ENCODE peak calls at places on chromosomes 2 and 18, in nine cellular contexts. G is MM.1S, U is heart right ventricle, F is tibial nerve, Y is brain microvascular endothelial cell, K is breast epithelium, T is right cardiac atrium, P is RWPE1, Q is SJCRH30. W is an unnamed sample.

GRCh38 chr2:80499095-80499494 is 194.5 kb upstream of the LRRTM1 start:
- DNase-seq in G (peak), U (peak), F (peak), Y (peak), K (no peak), T (peak), P (peak), Q (peak), W (peak)

GRCh38 chr2:47016172-47016913 is 100.7 kb upstream of the MCFD2 start:
- DNase-seq in G (peak), U (no peak), F (no peak), Y (peak), K (no peak), T (peak), P (peak), Q (peak), W (peak)

GRCh38 chr2:121502246-121502645 is 28.4 kb upstream of the RNU4ATAC start:
- DNase-seq in G (no peak), U (no peak), F (no peak), Y (peak), K (no peak), T (no peak), P (peak), Q (no peak), W (no peak)

GRCh38 chr2:236642125-236642524 is 72.5 kb downstream of the ACKR3 start:
- DNase-seq in G (no peak), U (no peak), F (peak), Y (no peak), K (no peak), T (peak), P (no peak), Q (no peak), W (no peak)

GRCh38 chr2:21427606-21428005 is 303.8 kb downstream of the TDRD15 start:
- DNase-seq in G (no peak), U (no peak), F (no peak), Y (no peak), K (no peak), T (no peak), P (no peak), Q (no peak), W (no peak)

GRCh38 chr2:36477744-36478143 is 120.2 kb downstream of the FEZ2 start:
- DNase-seq in G (no peak), U (no peak), F (no peak), Y (no peak), K (no peak), T (no peak), P (no peak), Q (no peak), W (no peak)

GRCh38 chr2:98463551-98463971 is 18.9 kb downstream of the INPP4A start:
- DNase-seq in G (peak), U (no peak), F (no peak), Y (no peak), K (no peak), T (no peak), P (no peak), Q (no peak), W (no peak)

GRCh38 chr2:204108301-204108700 is 171.7 kb downstream of the ICOS start:
- DNase-seq in G (peak), U (peak), F (peak), Y (peak), K (no peak), T (peak), P (peak), Q (peak), W (no peak)

GRCh38 chr18:77115461-77115907 is 17.1 kb downstream of the MBP start:
- DNase-seq in G (no peak), U (no peak), F (no peak), Y (no peak), K (peak), T (peak), P (no peak), Q (no peak), W (no peak)

GRCh38 chr2:240746671-240747070 is 55.0 kb downstream of the AQP12A start:
- DNase-seq in G (no peak), U (no peak), F (no peak), Y (no peak), K (no peak), T (no peak), P (no peak), Q (no peak), W (no peak)

GRCh38 chr2:102030855-102031527 is 39.2 kb downstream of the IL1R2 start:
- DNase-seq in G (no peak), U (no peak), F (no peak), Y (no peak), K (no peak), T (no peak), P (no peak), Q (no peak), W (no peak)

GRCh38 chr2:204365778-204366177 is 179.5 kb upstream of the PARD3B start:
- DNase-seq in G (no peak), U (no peak), F (no peak), Y (no peak), K (no peak), T (no peak), P (no peak), Q (peak), W (no peak)

GRCh38 chr2:207121784-207122183 is 44.0 kb downstream of the KLF7 start:
- DNase-seq in G (no peak), U (no peak), F (no peak), Y (peak), K (no peak), T (peak), P (peak), Q (peak), W (no peak)

DNA sequence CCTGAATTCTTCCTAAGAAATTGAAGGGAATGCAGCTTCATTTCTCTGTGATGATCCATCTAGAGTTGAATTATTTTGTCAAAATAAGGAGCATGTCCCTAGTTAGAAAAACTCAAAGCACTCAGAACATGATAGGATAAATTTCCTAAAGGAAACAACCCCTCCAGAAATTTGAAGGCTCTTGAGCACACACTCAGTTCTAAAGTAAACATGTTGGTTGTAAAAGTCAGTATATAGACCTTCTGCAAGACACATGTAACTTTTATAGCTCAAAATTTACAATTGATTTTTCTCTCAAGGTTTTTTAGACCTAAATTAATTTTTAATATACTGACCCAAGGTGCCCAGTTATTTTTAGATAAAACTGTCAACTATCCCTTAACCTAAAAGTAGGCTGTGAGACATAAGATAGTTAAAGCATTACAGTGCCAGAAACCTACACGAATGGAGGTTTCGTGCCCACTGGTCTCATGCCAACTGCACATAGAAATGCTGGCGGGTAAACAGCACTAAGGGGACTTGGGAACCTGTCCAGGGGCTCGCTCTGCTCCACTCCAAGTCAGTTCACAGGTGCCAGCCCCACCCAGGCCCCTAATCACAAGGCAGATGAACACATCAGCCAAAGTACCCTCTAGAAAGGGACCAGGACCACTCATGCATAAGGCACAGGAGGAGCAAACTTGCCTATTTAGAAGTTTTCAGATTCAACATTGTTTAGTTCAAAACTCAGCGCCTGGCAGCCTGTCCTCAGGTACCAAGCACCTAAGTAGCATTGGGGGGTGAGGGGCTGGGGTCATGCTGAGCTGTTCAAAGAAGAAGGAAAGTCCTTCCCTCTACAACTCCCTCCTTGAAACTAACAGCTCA is 106.5 kb downstream of the SMC6 start:
- DNase-seq in G (no peak), U (no peak), F (no peak), Y (no peak), K (no peak), T (peak), P (no peak), Q (no peak), W (peak)
- H3K27ac ChIP-seq in G (no peak), U (no peak), F (no peak), Y (no peak), K (no peak), T (peak), P (no peak), Q (no peak), W (no peak)

DNA sequence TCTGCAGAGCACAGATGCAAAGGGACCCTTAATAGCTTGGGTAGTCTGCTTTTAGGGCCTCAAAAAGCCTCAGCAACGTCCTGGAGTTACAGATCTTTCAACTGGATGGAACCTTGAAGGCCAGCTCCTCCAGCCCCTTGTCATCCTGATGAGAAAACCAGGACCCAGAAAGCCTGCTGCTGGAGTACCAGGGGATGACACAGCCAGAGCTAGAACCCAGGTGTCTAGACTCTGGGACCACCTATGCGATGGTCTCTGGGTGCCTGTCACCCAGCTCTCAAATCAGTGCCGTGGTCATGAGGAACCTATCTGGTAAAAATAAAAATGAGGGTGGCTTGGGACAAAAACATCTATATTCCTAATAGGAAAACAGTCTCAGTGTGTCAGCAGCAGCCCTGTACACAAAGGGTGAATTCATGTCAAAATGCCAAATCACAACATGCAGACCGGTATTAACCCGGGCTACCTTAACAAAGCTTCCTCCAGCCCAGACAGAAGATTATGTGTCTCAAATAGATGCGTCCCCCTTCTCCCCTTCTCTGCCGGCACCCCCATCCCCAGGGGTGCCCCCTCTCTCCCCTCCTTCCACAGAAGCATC is 28.5 kb downstream of the SMAD7 start:
- DNase-seq in G (no peak), U (no peak), F (no peak), Y (no peak), K (no peak), T (no peak), P (no peak), Q (no peak), W (no peak)
- H3K27ac ChIP-seq in G (peak), U (peak), F (peak), Y (peak), K (peak), T (peak), P (peak), Q (peak), W (peak)

DNA sequence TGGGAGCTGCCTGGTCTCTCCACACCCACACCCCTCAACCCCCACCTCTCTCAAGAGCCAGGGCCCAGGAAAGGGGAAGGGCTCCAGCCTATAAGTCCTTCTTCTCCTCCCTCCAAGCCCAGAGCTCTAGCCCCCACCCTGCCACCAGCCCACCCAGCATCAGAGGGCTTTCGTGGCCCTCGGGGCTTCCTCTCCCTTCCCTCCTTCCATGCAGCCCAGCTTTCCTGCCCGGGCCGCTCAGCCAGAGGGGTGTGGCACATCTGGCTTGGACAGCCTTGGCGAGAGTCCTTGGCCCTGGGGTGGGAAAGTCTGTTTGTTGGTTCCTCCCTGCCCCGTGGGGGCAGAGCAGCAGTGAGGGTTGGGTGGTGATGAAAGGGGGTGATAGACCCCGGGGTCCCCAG is 7.1 kb downstream of the TNS1 start:
- DNase-seq in G (no peak), U (peak), F (peak), Y (no peak), K (no peak), T (peak), P (peak), Q (no peak), W (no peak)
- H3K27ac ChIP-seq in G (no peak), U (peak), F (peak), Y (no peak), K (peak), T (peak), P (peak), Q (no peak), W (no peak)

GRCh38 chr18:57143265-57143664 is 3.6 kb upstream of the BOD1L2 start:
- DNase-seq in G (no peak), U (no peak), F (no peak), Y (no peak), K (no peak), T (no peak), P (no peak), Q (no peak), W (no peak)
- H3K27ac ChIP-seq in G (no peak), U (no peak), F (no peak), Y (no peak), K (no peak), T (no peak), P (no peak), Q (no peak), W (no peak)

GRCh38 chr18:51194604-51195003 is 2.9 kb downstream of the MEX3C start:
- DNase-seq in G (peak), U (no peak), F (no peak), Y (no peak), K (no peak), T (no peak), P (no peak), Q (peak), W (no peak)

GRCh38 chr18:51191139-51191717 is 6.3 kb downstream of the MEX3C start:
- DNase-seq in G (peak), U (no peak), F (no peak), Y (no peak), K (no peak), T (no peak), P (no peak), Q (no peak), W (no peak)

GRCh38 chr18:51193621-51194287 is 3.7 kb downstream of the MEX3C start:
- DNase-seq in G (no peak), U (no peak), F (no peak), Y (no peak), K (no peak), T (no peak), P (no peak), Q (no peak), W (no peak)

GRCh38 chr18:51190000-51190399 is 7.5 kb downstream of the MEX3C start:
- DNase-seq in G (no peak), U (no peak), F (no peak), Y (no peak), K (no peak), T (no peak), P (no peak), Q (no peak), W (no peak)

DNA sequence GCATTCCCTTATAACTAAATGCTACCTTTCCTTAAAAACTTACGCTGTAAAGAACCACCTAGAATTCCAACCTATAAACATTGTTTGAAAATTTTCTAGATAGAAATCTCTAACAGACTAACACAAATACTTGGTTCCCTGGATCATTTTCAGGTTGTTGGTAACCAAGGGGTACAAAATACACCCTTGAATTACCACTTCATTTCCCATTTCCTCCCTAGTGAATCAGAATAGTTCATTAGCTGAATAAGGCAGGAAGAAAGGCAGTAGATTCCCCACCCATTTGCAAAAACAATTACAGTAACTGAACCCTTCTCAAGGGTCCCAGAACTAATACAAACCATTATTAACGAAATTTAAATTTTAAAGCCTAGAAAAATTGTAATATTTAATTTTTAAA is 5.5 kb downstream of the MEX3C start:
- DNase-seq in G (no peak), U (no peak), F (no peak), Y (no peak), K (no peak), T (no peak), P (no peak), Q (no peak), W (no peak)
- H3K27ac ChIP-seq in G (peak), U (peak), F (no peak), Y (no peak), K (peak), T (no peak), P (no peak), Q (no peak), W (no peak)

GRCh38 chr2:1744151-1744445 is 217 bp downstream of the PXDN start:
- DNase-seq in G (no peak), U (no peak), F (no peak), Y (no peak), K (peak), T (no peak), P (no peak), Q (no peak), W (no peak)

GRCh38 chr2:1742300-1742679 is 2.0 kb downstream of the PXDN start:
- DNase-seq in G (no peak), U (no peak), F (no peak), Y (no peak), K (no peak), T (no peak), P (no peak), Q (no peak), W (no peak)

GRCh38 chr2:1744446-1745170 is at the start of gene PXDN:
- DNase-seq in G (no peak), U (peak), F (peak), Y (no peak), K (peak), T (peak), P (peak), Q (peak), W (no peak)

GRCh38 chr2:1742680-1743395 is 1.5 kb downstream of the PXDN start:
- DNase-seq in G (no peak), U (peak), F (peak), Y (peak), K (peak), T (peak), P (peak), Q (peak), W (no peak)

DNA sequence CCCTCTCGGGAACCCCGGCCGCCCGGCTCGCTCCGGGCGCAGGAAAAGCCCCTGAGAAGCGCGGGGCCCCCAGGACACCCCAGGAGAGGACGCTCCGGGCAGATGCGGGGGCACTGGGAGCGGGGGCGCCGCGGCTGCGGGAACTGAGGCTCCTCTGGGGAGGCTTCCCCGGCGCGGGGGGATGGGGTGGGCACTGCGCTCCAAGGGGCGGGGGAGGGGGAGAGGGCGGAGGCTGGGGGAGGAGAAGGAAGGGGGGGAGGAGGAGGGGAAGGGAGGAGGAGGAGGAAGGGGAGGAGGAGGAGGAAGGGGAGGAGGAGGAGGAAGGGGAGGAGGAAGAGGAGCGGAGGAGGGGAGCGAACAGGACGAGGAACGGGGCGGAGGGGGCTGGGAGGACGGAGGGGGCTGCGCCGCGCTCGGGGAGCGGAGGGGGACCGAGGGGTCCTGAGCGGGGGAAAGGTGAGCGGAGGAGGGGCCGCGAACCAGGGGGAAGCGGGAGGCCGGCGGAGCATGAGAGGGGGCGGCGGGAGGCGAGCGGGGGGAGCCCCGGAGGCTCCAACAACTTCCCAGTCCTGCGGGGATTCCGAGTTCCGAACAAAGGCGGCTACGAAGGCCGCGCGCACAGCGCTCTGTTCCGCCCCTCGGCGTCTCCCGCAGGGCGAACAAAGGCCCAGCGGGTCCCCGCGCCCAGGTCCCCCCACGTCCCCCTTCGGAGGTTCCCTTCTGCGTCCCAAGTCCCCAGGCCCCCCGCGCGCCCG is 742 bp downstream of the PXDN start:
- DNase-seq in G (no peak), U (peak), F (no peak), Y (no peak), K (peak), T (peak), P (peak), Q (peak), W (no peak)
- H3K27ac ChIP-seq in G (no peak), U (peak), F (peak), Y (peak), K (peak), T (peak), P (peak), Q (peak), W (no peak)

DNA sequence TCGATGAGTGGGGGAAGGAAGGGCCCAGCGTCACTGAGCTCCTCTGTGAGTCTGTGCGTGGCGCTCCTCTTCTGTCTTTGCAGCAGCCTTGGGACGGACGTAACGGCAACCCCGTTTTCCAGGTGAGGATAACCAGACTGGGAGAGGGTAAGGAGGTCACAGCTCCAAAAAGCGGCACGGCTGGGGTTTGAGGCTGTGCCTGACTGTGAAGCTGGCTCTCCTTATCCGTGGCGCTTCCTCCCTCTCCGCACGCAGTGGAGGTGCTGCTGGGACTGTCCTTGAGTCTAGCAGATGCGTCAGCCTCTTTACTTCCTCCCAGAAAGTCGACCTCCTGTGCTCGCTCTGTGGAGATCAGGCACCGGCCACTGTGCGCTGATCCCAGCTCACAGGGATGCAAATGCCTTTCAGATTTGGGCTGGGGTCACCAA is 29.9 kb upstream of the E2F6 start:
- DNase-seq in G (no peak), U (no peak), F (no peak), Y (no peak), K (no peak), T (peak), P (no peak), Q (no peak), W (peak)
- H3K27ac ChIP-seq in G (no peak), U (peak), F (no peak), Y (no peak), K (no peak), T (peak), P (no peak), Q (no peak), W (peak)

GRCh38 chr2:37585982-37586621 is 85.3 kb downstream of the CDC42EP3 start:
- DNase-seq in G (peak), U (no peak), F (peak), Y (peak), K (no peak), T (peak), P (peak), Q (no peak), W (no peak)
- H3K27ac ChIP-seq in G (peak), U (peak), F (peak), Y (peak), K (peak), T (no peak), P (peak), Q (peak), W (no peak)

DNA sequence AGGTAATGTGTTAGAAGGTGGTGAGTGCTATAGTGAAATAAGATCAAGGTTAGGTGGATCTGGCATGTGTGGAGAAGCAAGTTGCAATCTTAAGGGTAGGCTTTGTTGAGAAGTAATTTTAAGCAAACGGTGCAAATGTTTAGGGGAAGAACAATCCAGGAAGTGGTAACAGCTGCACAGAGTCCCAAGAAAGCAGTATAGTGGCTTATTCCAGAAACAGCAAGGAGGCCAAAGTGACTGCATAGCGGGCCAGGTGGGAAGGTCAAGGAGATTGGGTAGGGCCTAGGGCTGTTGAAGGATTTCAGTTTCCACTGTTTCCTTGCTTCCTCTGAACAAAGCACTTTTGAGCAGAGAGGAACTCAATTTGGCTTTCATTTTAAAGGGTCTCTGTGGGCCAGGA is 30.0 kb upstream of the RAB1A start:
- DNase-seq in G (no peak), U (no peak), F (no peak), Y (no peak), K (no peak), T (no peak), P (no peak), Q (peak), W (no peak)
- H3K27ac ChIP-seq in G (no peak), U (peak), F (no peak), Y (no peak), K (no peak), T (no peak), P (no peak), Q (no peak), W (no peak)